ENCODE peak calls at places on chromosomes 4 and X, in nine cellular contexts. X is hepatocyte, R is MM.1S, Z is GM23248, I is PC-3, V is OCI-LY7, U is GM23338, S is neural progenitor cell, T is SK-N-SH. K is an unnamed sample.

GRCh38 chr4:161188578-161188977 is 975.2 kb downstream of the FSTL5 start:
- DNase-seq in X (no peak), I (no peak), Z (no peak), S (no peak), U (peak), T (no peak), V (no peak), R (no peak), K (no peak)

GRCh38 chrX:17521871-17522693 is 147.1 kb downstream of the NHS start:
- DNase-seq in R (no peak), I (peak), Z (peak), S (peak), T (peak), X (peak), V (no peak), U (peak), K (peak)

GRCh38 chr4:123631699-123632098 is 235.1 kb downstream of the SPRY1 start:
- DNase-seq in U (no peak), X (no peak), Z (peak), R (no peak), S (no peak), I (peak), T (no peak), V (no peak), K (no peak)

GRCh38 chrX:66402165-66402564 is 236.7 kb downstream of the EDA2R start:
- DNase-seq in Z (no peak), U (no peak), S (no peak), X (no peak), T (no peak), I (no peak), V (no peak), R (no peak), K (no peak)

GRCh38 chrX:47283015-47283771 is 50.4 kb downstream of the USP11 start:
- DNase-seq in T (peak), R (no peak), X (no peak), Z (peak), V (no peak), U (no peak), S (no peak), I (no peak), K (no peak)

GRCh38 chr4:993111-994029 is at the start of gene SLC26A1:
- DNase-seq in V (no peak), X (peak), R (no peak), Z (no peak), I (peak), S (no peak), T (no peak), U (no peak), K (no peak)

GRCh38 chr4:185201983-185202962 is 1.5 kb downstream of the CFAP97 start:
- DNase-seq in U (peak), X (no peak), I (no peak), S (peak), T (peak), R (no peak), V (peak), Z (peak), K (no peak)

GRCh38 chrX:16696956-16697355 is 15.5 kb downstream of the CTPS2 start:
- DNase-seq in X (no peak), U (no peak), V (no peak), Z (no peak), T (no peak), I (no peak), R (no peak), S (no peak), K (no peak)

GRCh38 chr4:141020801-141021261 is 112.4 kb downstream of the RNF150 start:
- DNase-seq in S (no peak), Z (peak), U (no peak), V (no peak), I (no peak), T (no peak), X (no peak), R (no peak), K (no peak)

GRCh38 chrX:43349363-43349762 is 306.7 kb upstream of the MAOA start:
- DNase-seq in U (peak), T (peak), I (peak), Z (peak), V (peak), X (peak), R (peak), S (peak), K (peak)

GRCh38 chr4:113328514-113328913 is 279.1 kb downstream of the ANK2 start:
- DNase-seq in Z (peak), X (peak), R (no peak), S (peak), U (peak), I (peak), V (peak), T (peak), K (no peak)

GRCh38 chr4:69589884-69590283 is 49.6 kb downstream of the UGT2A2 start:
- DNase-seq in X (no peak), S (no peak), Z (no peak), I (peak), U (no peak), V (no peak), T (no peak), R (no peak), K (no peak)

GRCh38 chr4:25406081-25406692 is 29.1 kb downstream of the ANAPC4 start:
- DNase-seq in R (no peak), V (no peak), U (no peak), T (no peak), Z (peak), X (no peak), S (no peak), I (no peak), K (no peak)

GRCh38 chr4:61373901-61374611 is 173.9 kb downstream of the ADGRL3 start:
- DNase-seq in S (no peak), Z (no peak), X (no peak), T (no peak), I (peak), V (no peak), U (no peak), R (no peak), K (no peak)

GRCh38 chr4:169024762-169025161 is 14.7 kb upstream of the CBR4 start:
- DNase-seq in X (peak), V (peak), T (peak), Z (peak), U (peak), S (peak), I (peak), R (peak), K (peak)

GRCh38 chr4:74117024-74117534 is 18.1 kb upstream of the CXCL2 start:
- DNase-seq in R (no peak), S (no peak), U (no peak), I (peak), Z (peak), V (no peak), T (no peak), X (peak), K (peak)

GRCh38 chrX:68355629-68355920 is 77.7 kb downstream of the OPHN1 start:
- DNase-seq in R (no peak), U (no peak), T (no peak), I (peak), V (no peak), S (no peak), Z (no peak), X (peak), K (no peak)

GRCh38 chrX:20263474-20263873 is 3.2 kb downstream of the RPS6KA3 start:
- DNase-seq in Z (peak), S (no peak), T (no peak), U (no peak), R (peak), V (peak), X (no peak), I (peak), K (no peak)

GRCh38 chr4:121633642-121634041 is 63.1 kb downstream of the ANXA5 start:
- DNase-seq in Z (no peak), U (peak), R (no peak), T (no peak), X (no peak), V (no peak), I (no peak), S (no peak), K (no peak)

GRCh38 chrX:125713633-125714032 is 394.0 kb downstream of the TEX13C start:
- DNase-seq in X (no peak), I (no peak), V (no peak), R (no peak), S (no peak), Z (no peak), U (no peak), T (no peak), K (no peak)

GRCh38 chr4:76055005-76055404 is 19.1 kb upstream of the CXCL11 start:
- DNase-seq in V (peak), U (no peak), I (no peak), Z (no peak), X (no peak), T (no peak), R (peak), S (no peak), K (no peak)

GRCh38 chrX:139826065-139827044 is 106.5 kb downstream of the ATP11C start:
- DNase-seq in X (no peak), S (no peak), T (no peak), V (no peak), U (no peak), Z (peak), R (no peak), I (peak), K (no peak)

GRCh38 chr4:140048419-140049022 is 105.5 kb downstream of the MAML3 start:
- DNase-seq in V (no peak), R (no peak), S (no peak), Z (no peak), X (no peak), I (peak), U (no peak), T (no peak), K (no peak)

GRCh38 chrX:133658244-133658911 is 243.1 kb upstream of the GPC4 start:
- DNase-seq in T (no peak), S (no peak), Z (no peak), X (no peak), V (no peak), I (peak), R (no peak), U (no peak), K (no peak)

GRCh38 chrX:63784902-63785692 is at the start of gene ARHGEF9:
- DNase-seq in R (no peak), I (no peak), X (peak), S (peak), V (no peak), T (peak), U (peak), Z (peak), K (no peak)

GRCh38 chr4:102174800-102175199 is 170.5 kb downstream of the SLC39A8 start:
- DNase-seq in T (no peak), V (no peak), U (no peak), Z (peak), S (no peak), I (peak), X (no peak), R (no peak), K (no peak)

GRCh38 chr4:105624530-105624929 is 72.1 kb downstream of the ARHGEF38 start:
- DNase-seq in S (no peak), X (no peak), U (no peak), R (peak), T (no peak), V (no peak), I (no peak), Z (peak), K (no peak)

GRCh38 chrX:106917830-106918500 is 2.2 kb upstream of the CLDN2 start:
- DNase-seq in R (no peak), S (no peak), V (no peak), U (no peak), T (no peak), X (no peak), Z (peak), I (peak), K (peak)

GRCh38 chrX:85493821-85494220 is 114.4 kb upstream of the POF1B start:
- DNase-seq in Z (no peak), I (no peak), S (no peak), X (no peak), U (no peak), T (no peak), R (no peak), V (no peak), K (no peak)

GRCh38 chr4:40685300-40685699 is 55.6 kb upstream of the RBM47 start:
- DNase-seq in U (no peak), Z (peak), R (no peak), V (no peak), I (peak), S (no peak), X (no peak), T (no peak), K (no peak)

GRCh38 chrX:22081475-22082092 is 49.5 kb downstream of the PHEX start:
- DNase-seq in Z (peak), I (peak), V (peak), U (peak), R (peak), S (peak), T (peak), X (peak), K (peak)

GRCh38 chr4:155629183-155629825 is 37.3 kb upstream of the GUCY1A1 start:
- DNase-seq in T (no peak), I (peak), R (no peak), S (no peak), Z (peak), U (no peak), V (no peak), X (no peak), K (no peak)

GRCh38 chrX:138890491-138890890 is 179.0 kb upstream of the FGF13 start:
- DNase-seq in V (no peak), U (no peak), S (no peak), Z (peak), R (no peak), X (no peak), T (no peak), I (no peak), K (no peak)

GRCh38 chr4:133921280-133922195 is 280.1 kb downstream of the PABPC4L start:
- DNase-seq in R (no peak), T (no peak), Z (peak), V (no peak), X (peak), S (peak), U (no peak), I (peak), K (no peak)

GRCh38 chr4:83599183-83599582 is 63.3 kb downstream of the GPAT3 start:
- DNase-seq in R (no peak), Z (peak), U (peak), V (peak), X (no peak), S (no peak), T (no peak), I (peak), K (peak)

GRCh38 chrX:110061138-110061537 is 58.2 kb downstream of the TMEM164 start:
- DNase-seq in T (no peak), V (no peak), Z (no peak), S (no peak), X (no peak), U (no peak), R (no peak), I (no peak), K (no peak)

GRCh38 chr4:36091997-36092396 is 152.3 kb downstream of the ARAP2 start:
- DNase-seq in R (no peak), X (no peak), V (no peak), U (no peak), Z (no peak), S (no peak), I (no peak), T (no peak), K (no peak)

GRCh38 chr4:100257567-100257966 is 67.3 kb upstream of the DDIT4L start:
- DNase-seq in T (no peak), V (no peak), Z (no peak), U (peak), R (no peak), I (peak), X (peak), S (no peak), K (peak)

GRCh38 chrX:17606211-17606610 is 131.1 kb upstream of the SCML1 start:
- DNase-seq in U (no peak), T (no peak), V (no peak), X (no peak), R (no peak), I (no peak), Z (no peak), S (no peak), K (no peak)

GRCh38 chr4:94076498-94076897 is 131.2 kb upstream of the SMARCAD1 start:
- DNase-seq in Z (no peak), S (no peak), V (peak), R (no peak), T (peak), U (peak), I (no peak), X (no peak), K (no peak)

GRCh38 chr4:23891064-23891421 is 1.2 kb upstream of the PPARGC1A start:
- DNase-seq in S (no peak), U (no peak), X (no peak), T (no peak), V (no peak), Z (no peak), I (no peak), R (no peak), K (no peak)

GRCh38 chr4:23888421-23889319 is 1.2 kb downstream of the PPARGC1A start:
- DNase-seq in T (peak), U (peak), Z (peak), X (peak), V (no peak), R (peak), I (no peak), S (peak), K (no peak)

GRCh38 chr4:23890369-23891063 is 669 bp upstream of the PPARGC1A start:
- DNase-seq in U (peak), S (peak), V (no peak), T (no peak), I (no peak), Z (no peak), X (no peak), R (no peak), K (no peak)

GRCh38 chr4:23889368-23889767 is 479 bp downstream of the PPARGC1A start:
- DNase-seq in I (no peak), U (no peak), S (no peak), R (no peak), X (no peak), V (no peak), T (no peak), Z (peak), K (no peak)

GRCh38 chr4:23889814-23890269 is at the start of gene PPARGC1A:
- DNase-seq in I (no peak), X (peak), S (peak), V (no peak), Z (peak), T (peak), U (peak), R (peak), K (no peak)
- TF ChIP-seq EZH2phosphoT487 in I (no peak), X (no peak), S (no peak), V (no peak), Z (no peak), T (no peak), U (no peak), R (no peak), K (no peak)

GRCh38 chr4:174505892-174506291 is 16.4 kb downstream of the HPGD start:
- DNase-seq in X (no peak), Z (no peak), R (no peak), I (no peak), U (no peak), T (no peak), S (peak), V (no peak), K (no peak)

GRCh38 chr4:174505012-174505411 is 17.3 kb downstream of the HPGD start:
- DNase-seq in V (no peak), Z (no peak), I (no peak), S (no peak), T (no peak), U (no peak), X (no peak), R (no peak), K (no peak)

DNA sequence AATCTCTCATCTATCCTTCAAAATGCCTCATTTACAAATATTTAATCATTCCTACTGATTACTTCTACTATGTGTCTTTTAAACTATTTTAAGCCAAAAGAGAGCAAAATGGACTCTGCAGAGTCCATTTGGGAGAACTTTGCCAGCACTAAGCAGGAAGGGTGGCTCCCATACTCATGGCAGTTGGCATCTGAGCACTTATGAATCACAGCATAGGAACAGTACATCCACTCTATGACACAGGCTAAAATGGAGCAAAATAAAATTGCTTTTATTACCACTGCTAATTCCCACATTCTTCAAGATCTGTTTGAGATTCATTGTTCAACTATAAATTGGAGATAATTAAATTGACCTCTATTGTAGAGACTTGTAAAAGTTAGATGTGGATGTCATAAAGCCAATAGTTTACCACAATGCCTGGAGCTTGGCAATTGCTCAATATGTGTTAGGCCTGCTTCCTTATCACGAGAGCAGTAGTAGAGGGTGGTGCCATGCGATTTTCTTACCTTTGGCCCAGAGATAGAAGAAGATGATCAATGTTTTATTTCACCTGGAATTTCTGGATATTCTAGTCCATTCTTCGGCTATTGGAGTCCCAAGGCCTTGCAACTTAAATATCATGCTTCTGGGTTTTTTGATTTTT is 19.1 kb downstream of the HPGD start:
- DNase-seq in U (no peak), T (no peak), I (peak), S (no peak), R (no peak), X (no peak), V (no peak), Z (peak), K (no peak)
- TF ChIP-seq EZH2phosphoT487 in U (no peak), T (no peak), I (no peak), S (no peak), R (no peak), X (no peak), V (no peak), Z (no peak), K (no peak)

GRCh38 chrX:55028040-55028439 is 2.7 kb downstream of the ALAS2 start:
- DNase-seq in R (no peak), V (no peak), T (no peak), Z (no peak), S (no peak), I (no peak), X (no peak), U (no peak), K (no peak)

GRCh38 chrX:55030490-55031285 is at the start of gene ALAS2:
- DNase-seq in Z (no peak), V (no peak), S (no peak), R (no peak), I (no peak), X (no peak), T (no peak), U (no peak), K (no peak)

GRCh38 chrX:55026840-55027239 is 3.9 kb downstream of the ALAS2 start:
- DNase-seq in R (no peak), Z (no peak), S (no peak), X (no peak), I (no peak), V (no peak), U (no peak), T (no peak), K (no peak)

GRCh38 chrX:55026143-55026542 is 4.6 kb downstream of the ALAS2 start:
- DNase-seq in V (no peak), T (no peak), S (no peak), R (no peak), U (no peak), Z (peak), X (no peak), I (peak), K (no peak)
- TF ChIP-seq EZH2phosphoT487 in V (no peak), T (no peak), S (no peak), R (no peak), U (no peak), Z (no peak), X (no peak), I (no peak), K (no peak)

DNA sequence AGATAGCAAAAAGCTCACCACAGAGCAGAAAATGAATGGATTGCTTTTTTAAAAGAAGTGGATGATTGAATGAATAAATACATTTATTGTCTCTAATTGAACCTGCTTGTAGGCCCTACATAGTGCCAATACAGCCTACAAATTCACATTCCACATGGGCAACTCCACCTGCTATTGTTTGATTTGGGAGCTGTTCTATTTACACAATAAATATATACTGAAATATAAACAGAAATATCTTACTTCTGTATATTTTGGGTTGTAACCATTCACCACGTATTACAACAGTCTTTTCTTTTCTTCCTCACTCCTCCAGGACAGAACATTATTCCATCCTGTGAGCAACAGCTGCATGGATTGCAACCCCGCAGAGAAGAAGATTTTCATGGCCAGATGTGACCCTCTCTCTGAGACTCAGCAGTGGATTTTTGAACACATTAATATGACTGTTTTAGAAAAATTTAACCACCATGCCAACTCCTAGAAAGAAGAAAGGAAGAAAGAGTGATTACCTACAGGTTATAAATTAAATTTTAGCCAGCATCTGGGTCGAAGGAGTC is 128.9 kb upstream of the GALNT7 start:
- DNase-seq in X (no peak), S (no peak), T (no peak), I (peak), U (no peak), V (no peak), R (no peak), Z (no peak), K (no peak)
- TF ChIP-seq EZH2phosphoT487 in X (no peak), S (no peak), T (no peak), I (no peak), U (no peak), V (no peak), R (no peak), Z (no peak), K (no peak)

GRCh38 chr4:8384397-8385060 is 56.0 kb downstream of the ACOX3 start:
- DNase-seq in T (no peak), S (no peak), V (no peak), X (no peak), Z (no peak), R (no peak), I (no peak), U (no peak), K (no peak)
- TF ChIP-seq EZH2phosphoT487 in T (no peak), S (no peak), V (no peak), X (no peak), Z (no peak), R (no peak), I (no peak), U (no peak), K (no peak)